ENCODE peak calls at places on chromosome 6, in seven cellular contexts. O is HL-60, G is A549, E is SK-N-SH, U is HCT116, P is HepG2, W is K562. X is an unnamed sample.

GRCh38 chr6:134415681-134416080 is 97.8 kb upstream of the SGK1 start:
- DNase-seq in G (no peak), O (no peak), E (no peak), U (no peak), P (no peak), W (no peak), X (no peak)

GRCh38 chr6:137738197-137738596 is 128.9 kb upstream of the TNFAIP3 start:
- DNase-seq in E (no peak), P (no peak), W (no peak), O (no peak), U (no peak), G (peak), X (no peak)

GRCh38 chr6:3718407-3718806 is 33.1 kb downstream of the PXDC1 start:
- DNase-seq in E (no peak), W (peak), G (no peak), U (no peak), P (no peak), O (no peak), X (no peak)

GRCh38 chr6:127952176-127952575 is 51.3 kb upstream of the THEMIS start:
- DNase-seq in O (no peak), W (no peak), G (no peak), E (no peak), P (no peak), U (no peak), X (no peak)

GRCh38 chr6:91097316-91097878 is 510.5 kb upstream of the MAP3K7 start:
- DNase-seq in U (no peak), E (no peak), G (no peak), O (no peak), W (no peak), P (no peak), X (no peak)

GRCh38 chr6:52385074-52385473 is 23.1 kb downstream of the PAQR8 start:
- DNase-seq in W (no peak), G (no peak), U (no peak), O (no peak), E (no peak), P (no peak), X (no peak)

GRCh38 chr6:31228484-31228883 is 43.4 kb downstream of the HLA-C start:
- DNase-seq in O (no peak), G (no peak), E (no peak), W (no peak), U (no peak), P (no peak), X (no peak)

GRCh38 chr6:150275489-150275888 is 93.3 kb upstream of the IYD start:
- DNase-seq in P (no peak), O (no peak), U (no peak), G (no peak), W (no peak), E (no peak), X (no peak)

GRCh38 chr6:55868910-55869479 is 6.4 kb downstream of the BMP5 start:
- DNase-seq in G (peak), E (no peak), U (peak), O (no peak), P (no peak), W (no peak), X (peak)

GRCh38 chr6:52233975-52234823 is 10.1 kb downstream of the IL17F start:
- DNase-seq in W (peak), P (peak), E (peak), O (peak), U (peak), G (peak), X (peak)

GRCh38 chr6:82205793-82206425 is 41.6 kb downstream of the IBTK start:
- DNase-seq in E (peak), O (no peak), U (no peak), W (peak), G (no peak), P (peak), X (no peak)

GRCh38 chr6:159953091-159953581 is 15.7 kb upstream of the IGF2R start:
- DNase-seq in E (no peak), P (no peak), G (no peak), O (peak), U (no peak), W (no peak), X (no peak)

GRCh38 chr6:154319231-154319858 is 37.3 kb downstream of the IPCEF1 start:
- DNase-seq in P (no peak), W (no peak), O (no peak), E (peak), G (no peak), U (no peak), X (no peak)

GRCh38 chr6:100176951-100177710 is 183.1 kb upstream of the MCHR2 start:
- DNase-seq in U (no peak), P (no peak), W (no peak), G (no peak), O (no peak), E (no peak), X (no peak)

GRCh38 chr6:162459985-162460384 is 267.6 kb downstream of the PRKN start:
- DNase-seq in G (no peak), O (no peak), U (no peak), W (no peak), P (no peak), E (no peak), X (no peak)

GRCh38 chr6:43707767-43708166 is 20.2 kb upstream of the MRPS18A start:
- DNase-seq in E (no peak), P (no peak), G (no peak), W (no peak), U (no peak), O (no peak), X (no peak)

GRCh38 chr6:7727150-7727950 is 1.5 kb downstream of the BMP6 start:
- DNase-seq in O (no peak), G (peak), U (no peak), W (no peak), P (no peak), E (peak), X (no peak)

GRCh38 chr6:6686176-6686575 is 97.7 kb downstream of the LY86 start:
- DNase-seq in O (no peak), G (no peak), P (no peak), U (no peak), W (no peak), E (no peak), X (no peak)

GRCh38 chr6:183668-184067 is 108.6 kb upstream of the DUSP22 start:
- DNase-seq in W (no peak), O (no peak), U (no peak), E (no peak), G (no peak), P (no peak), X (no peak)

GRCh38 chr6:87817226-87817625 is 115.2 kb upstream of the AKIRIN2 start:
- DNase-seq in E (no peak), O (no peak), W (no peak), P (no peak), G (no peak), U (no peak), X (no peak)

GRCh38 chr6:10332121-10332520 is 82.8 kb downstream of the TFAP2A start:
- DNase-seq in G (no peak), U (no peak), W (no peak), O (no peak), P (no peak), E (no peak), X (no peak)

GRCh38 chr6:118509009-118509617 is 39.0 kb upstream of the PLN start:
- DNase-seq in P (peak), U (peak), W (no peak), G (peak), O (no peak), E (peak), X (peak)

GRCh38 chr6:32127717-32128592 is at the start of gene ATF6B:
- DNase-seq in E (peak), W (peak), O (peak), G (peak), U (peak), P (peak), X (peak)

GRCh38 chr6:142744836-142745235 is 200.1 kb downstream of the HIVEP2 start:
- DNase-seq in O (no peak), E (no peak), G (no peak), P (no peak), W (no peak), U (no peak), X (no peak)

GRCh38 chr6:166313255-166314070 is 5.3 kb upstream of the PRR18 start:
- DNase-seq in U (peak), O (peak), P (peak), W (peak), E (peak), G (peak), X (peak)

GRCh38 chr6:26607434-26608230 is 10.9 kb downstream of the ABT1 start:
- DNase-seq in U (peak), W (peak), G (peak), E (peak), P (peak), O (peak), X (peak)

GRCh38 chr6:45310118-45310788 is 17.9 kb upstream of the RUNX2 start:
- DNase-seq in O (no peak), G (no peak), P (no peak), W (no peak), E (no peak), U (no peak), X (no peak)

GRCh38 chr6:90098025-90098474 is 198.6 kb downstream of the BACH2 start:
- DNase-seq in E (no peak), G (no peak), U (no peak), O (peak), P (no peak), W (no peak), X (no peak)

GRCh38 chr6:112286010-112286409 is 31.6 kb upstream of the LAMA4 start:
- DNase-seq in W (no peak), U (no peak), G (no peak), E (peak), P (no peak), O (peak), X (no peak)

GRCh38 chr6:160801418-160801817 is 99.4 kb downstream of the PLG start:
- DNase-seq in W (no peak), G (no peak), P (no peak), E (no peak), U (no peak), O (no peak), X (no peak)

GRCh38 chr6:71412559-71412958 is 123.9 kb downstream of the OGFRL1 start:
- DNase-seq in E (no peak), U (no peak), O (no peak), G (no peak), W (no peak), P (no peak), X (no peak)

GRCh38 chr6:21354805-21355238 is 238.7 kb upstream of the SOX4 start:
- DNase-seq in P (peak), W (no peak), E (no peak), G (no peak), U (no peak), O (no peak), X (no peak)

GRCh38 chr6:45507156-45507555 is 129.4 kb upstream of the SUPT3H start:
- DNase-seq in P (no peak), G (no peak), U (no peak), W (no peak), E (no peak), O (no peak), X (no peak)

GRCh38 chr6:43809417-43810305 is 39.6 kb downstream of the VEGFA start:
- DNase-seq in U (no peak), G (peak), W (peak), P (peak), O (no peak), E (no peak), X (no peak)

GRCh38 chr6:77774457-77774856 is 121.6 kb downstream of the MEI4 start:
- DNase-seq in U (no peak), O (no peak), P (no peak), W (no peak), G (no peak), E (no peak), X (no peak)

GRCh38 chr6:77778527-77778926 is 125.7 kb downstream of the MEI4 start:
- DNase-seq in O (no peak), U (no peak), E (no peak), W (no peak), G (no peak), P (no peak), X (no peak)

GRCh38 chr6:77773157-77773822 is 120.5 kb downstream of the MEI4 start:
- DNase-seq in E (no peak), U (no peak), P (no peak), W (no peak), G (no peak), O (no peak), X (no peak)
- H3K27ac ChIP-seq in E (no peak), U (no peak), P (no peak), W (no peak), G (no peak), O (no peak), X (no peak)

GRCh38 chr6:36649721-36650484 is 28.6 kb upstream of the CDKN1A start:
- DNase-seq in U (no peak), W (no peak), E (no peak), P (no peak), G (no peak), O (no peak), X (no peak)
- TF ChIP-seq REST in U (no peak), W (peak), E (no peak), P (no peak), G (no peak), O (no peak), X (no peak)

GRCh38 chr6:47630587-47630986 is 67.8 kb upstream of the ADGRF4 start:
- DNase-seq in E (no peak), O (no peak), W (no peak), U (no peak), P (no peak), G (no peak), X (no peak)

GRCh38 chr6:47629954-47630353 is 68.4 kb upstream of the ADGRF4 start:
- DNase-seq in P (no peak), W (no peak), E (no peak), O (no peak), U (no peak), G (no peak), X (no peak)

GRCh38 chr6:47631248-47632196 is 66.9 kb upstream of the ADGRF4 start:
- DNase-seq in O (peak), E (peak), P (peak), U (peak), G (peak), W (peak), X (no peak)

GRCh38 chr6:47634210-47635047 is 64.0 kb upstream of the ADGRF4 start:
- DNase-seq in E (no peak), U (no peak), W (no peak), P (no peak), O (no peak), G (no peak), X (no peak)

DNA sequence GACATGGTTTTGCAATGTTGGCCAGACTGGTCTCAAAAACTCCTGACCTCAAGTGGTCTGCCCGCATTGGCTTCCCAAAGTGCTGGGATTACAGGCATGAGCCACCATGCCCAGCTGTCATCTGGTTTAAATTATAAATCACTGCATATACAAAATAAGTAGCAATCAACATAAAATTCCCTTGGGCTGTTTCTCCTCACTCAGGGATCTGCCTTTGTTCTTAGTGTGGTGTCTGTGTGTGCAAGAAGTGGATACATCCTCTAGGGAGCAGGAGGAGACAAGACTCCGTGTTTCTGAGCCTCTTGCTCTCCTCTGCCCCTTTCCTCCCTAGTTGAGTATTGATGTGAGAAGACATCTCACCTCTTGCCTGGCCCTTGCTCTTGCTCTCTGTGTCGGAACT is 65.2 kb upstream of the ADGRF4 start:
- DNase-seq in W (peak), E (peak), P (no peak), G (peak), U (no peak), O (no peak), X (no peak)
- TF ChIP-seq CTCF in W (peak), E (no peak), P (peak), G (peak), U (no peak), O (no peak), X (peak)

GRCh38 chr6:33624856-33625255 is 3.7 kb downstream of the ITPR3 start:
- DNase-seq in U (no peak), G (no peak), P (no peak), W (no peak), E (no peak), O (no peak), X (no peak)

GRCh38 chr6:33627876-33628275 is 6.8 kb downstream of the ITPR3 start:
- DNase-seq in G (no peak), W (no peak), E (no peak), O (no peak), U (no peak), P (no peak), X (no peak)

GRCh38 chr6:33631971-33632585 is 11.0 kb downstream of the ITPR3 start:
- DNase-seq in U (no peak), O (no peak), G (no peak), E (no peak), W (no peak), P (no peak), X (no peak)

GRCh38 chr6:33630014-33630413 is 8.9 kb downstream of the ITPR3 start:
- DNase-seq in P (no peak), W (no peak), O (no peak), G (no peak), E (no peak), U (no peak), X (no peak)

DNA sequence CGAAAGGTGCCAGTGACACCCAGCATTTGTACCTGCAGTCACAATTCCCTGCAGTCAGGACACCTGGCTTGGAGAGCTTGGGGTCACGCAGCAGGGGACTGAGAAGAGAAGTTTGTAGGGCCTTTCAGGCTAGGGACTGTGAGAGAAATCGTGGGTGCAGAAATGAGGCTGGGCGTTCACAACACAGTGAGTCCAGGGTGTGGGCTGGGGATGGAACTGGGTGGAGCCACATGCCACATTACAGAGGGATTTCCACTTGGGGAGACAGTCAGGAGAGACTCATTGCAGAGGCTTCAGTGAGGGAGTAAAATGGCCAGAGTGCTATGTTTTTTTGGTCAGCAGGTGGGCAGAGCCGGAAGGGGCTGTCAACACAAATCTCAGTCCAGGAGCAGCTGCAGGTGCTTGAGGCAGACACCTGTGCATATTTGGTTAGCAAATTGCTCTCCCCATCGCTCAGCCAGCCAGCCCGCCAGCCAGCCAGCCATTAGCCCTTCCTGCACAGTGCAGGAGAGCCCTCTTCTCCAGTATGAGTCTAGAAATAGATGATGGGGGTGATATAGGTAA is 7.4 kb downstream of the ITPR3 start:
- DNase-seq in E (no peak), W (no peak), U (no peak), O (no peak), P (no peak), G (no peak), X (no peak)
- H3K27ac ChIP-seq in E (no peak), W (no peak), U (no peak), O (no peak), P (no peak), G (no peak), X (no peak)

X was measured in Panc1.